ENCODE peak calls at places on chromosomes 5 and 9, in eight cellular contexts. O is GM23338, J is HepG2, W is upper lobe of left lung, U is HCT116, E is Panc1, M is K562, Y is GM12878. Z is an unnamed sample.

GRCh38 chr9:96344458-96345180 is 38.9 kb downstream of the SLC35D2 start:
- ATAC-seq in E (peak; percentile 49), M (peak; percentile 77), U (peak; percentile 35), W (peak; percentile 82), O (peak; percentile 77), Y (no peak), J (no peak), Z (peak; percentile 93)

GRCh38 chr5:118326496-118327045 is 661.8 kb downstream of the DTWD2 start:
- ATAC-seq in M (no peak), W (peak; percentile 42), E (peak; percentile 78), U (no peak), Y (no peak), O (no peak), J (no peak), Z (no peak)

GRCh38 chr5:109454726-109455505 is 45.1 kb upstream of the PJA2 start:
- ATAC-seq in J (no peak), Y (peak; percentile 20), O (no peak), E (no peak), U (no peak), M (no peak), W (peak; percentile 60), Z (peak; percentile 61)

GRCh38 chr5:77877516-77878070 is 101.5 kb upstream of the TBCA start:
- ATAC-seq in U (no peak), J (no peak), M (no peak), W (no peak), O (no peak), E (peak; percentile 56), Y (no peak), Z (no peak)

GRCh38 chr9:38127271-38127839 is 58.3 kb upstream of the SHB start:
- ATAC-seq in U (no peak), E (no peak), Y (peak; percentile 10), M (peak; percentile 34), W (no peak), J (no peak), O (no peak), Z (no peak)

GRCh38 chr5:58263291-58263690 is 196.6 kb downstream of the PLK2 start:
- ATAC-seq in U (no peak), J (no peak), E (no peak), M (no peak), Y (no peak), W (no peak), O (no peak), Z (no peak)

GRCh38 chr5:150461231-150461630 is 11.7 kb upstream of the RPS14 start:
- ATAC-seq in W (no peak), M (peak; percentile 61), U (no peak), O (peak; percentile 14), Y (peak; percentile 83), E (no peak), J (no peak), Z (no peak)

GRCh38 chr5:173795601-173796000 is 92.5 kb upstream of the CPEB4 start:
- ATAC-seq in W (no peak), U (no peak), E (no peak), J (peak; percentile 32), M (no peak), Y (no peak), O (no peak), Z (no peak)

GRCh38 chr9:117414220-117414905 is 494 bp downstream of the ASTN2 start:
- ATAC-seq in O (peak; percentile 30), Y (no peak), E (peak; percentile 77), J (peak; percentile 64), U (no peak), M (no peak), W (peak; percentile 42), Z (peak; percentile 42)

DNA sequence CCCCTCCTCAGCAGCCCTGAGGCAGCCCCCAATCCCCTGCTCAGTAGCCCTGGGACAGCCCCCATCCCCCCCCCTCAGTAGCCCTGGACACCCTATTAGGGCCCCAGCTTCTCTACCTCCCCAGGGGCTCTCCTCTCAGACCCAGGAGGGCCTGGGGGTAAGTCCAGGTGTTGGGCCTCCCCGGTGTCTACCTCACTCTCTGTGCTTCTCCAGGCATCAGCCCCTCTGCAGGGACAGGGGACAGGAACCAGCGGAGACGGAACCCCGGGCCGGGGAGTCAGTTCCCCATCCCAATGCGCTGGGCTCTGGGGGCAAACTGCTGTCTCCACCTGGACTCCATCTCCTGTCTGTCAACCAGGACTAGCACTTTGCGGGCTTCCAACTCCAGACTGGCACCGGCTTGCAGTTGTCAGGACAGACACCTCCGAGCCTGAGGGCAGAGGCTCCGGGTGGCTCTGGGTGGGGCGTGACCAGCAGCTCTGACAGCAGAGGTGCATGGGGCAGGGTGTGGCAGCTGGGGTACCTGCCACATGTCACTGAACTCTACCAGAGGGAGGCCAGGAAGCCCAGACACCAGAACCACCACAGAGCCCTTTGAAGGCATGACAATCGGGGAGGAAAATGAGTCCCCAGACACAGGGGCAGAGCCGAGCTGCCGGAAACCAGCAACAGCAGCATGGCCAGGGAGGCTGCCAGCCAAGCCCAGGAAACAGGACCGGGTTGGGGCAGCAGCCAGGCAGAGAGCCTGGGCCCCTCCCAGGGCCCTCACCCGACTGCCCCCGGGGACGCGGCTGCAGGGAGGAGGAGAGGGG is 17.7 kb upstream of the UBAC1 start:
- ATAC-seq in U (peak; percentile 19), W (peak; percentile 32), M (no peak), J (no peak), E (peak; percentile 65), Y (no peak), O (no peak), Z (peak; percentile 25)
- H3K4me1 ChIP-seq in U (no peaks in the 10 kb centered on the region), W (peaks cover 11% of the 10 kb centered on the region), M (peaks cover 5% of the 10 kb centered on the region), J (no peaks in the 10 kb centered on the region), E (peaks cover 9% of the 10 kb centered on the region), Y (no peaks in the 10 kb centered on the region), O (no peaks in the 10 kb centered on the region), Z (peaks cover 5% of the 10 kb centered on the region)

GRCh38 chr5:42988568-42988967 is 51.6 kb downstream of the ANXA2R start:
- ATAC-seq in J (no peak), W (no peak), E (no peak), Y (no peak), O (no peak), M (no peak), U (no peak), Z (no peak)

GRCh38 chr5:42982107-42982622 is 58.0 kb downstream of the ANXA2R start:
- ATAC-seq in J (peak; percentile 37), U (no peak), W (no peak), Y (no peak), E (no peak), M (peak; percentile 78), O (no peak), Z (no peak)

GRCh38 chr5:42984307-42984706 is 55.8 kb downstream of the ANXA2R start:
- ATAC-seq in O (no peak), U (no peak), E (no peak), J (no peak), W (no peak), Y (no peak), M (no peak), Z (no peak)

GRCh38 chr5:42989198-42989597 is 50.9 kb downstream of the ANXA2R start:
- ATAC-seq in W (no peak), Y (no peak), U (no peak), O (no peak), J (no peak), M (no peak), E (no peak), Z (no peak)

DNA sequence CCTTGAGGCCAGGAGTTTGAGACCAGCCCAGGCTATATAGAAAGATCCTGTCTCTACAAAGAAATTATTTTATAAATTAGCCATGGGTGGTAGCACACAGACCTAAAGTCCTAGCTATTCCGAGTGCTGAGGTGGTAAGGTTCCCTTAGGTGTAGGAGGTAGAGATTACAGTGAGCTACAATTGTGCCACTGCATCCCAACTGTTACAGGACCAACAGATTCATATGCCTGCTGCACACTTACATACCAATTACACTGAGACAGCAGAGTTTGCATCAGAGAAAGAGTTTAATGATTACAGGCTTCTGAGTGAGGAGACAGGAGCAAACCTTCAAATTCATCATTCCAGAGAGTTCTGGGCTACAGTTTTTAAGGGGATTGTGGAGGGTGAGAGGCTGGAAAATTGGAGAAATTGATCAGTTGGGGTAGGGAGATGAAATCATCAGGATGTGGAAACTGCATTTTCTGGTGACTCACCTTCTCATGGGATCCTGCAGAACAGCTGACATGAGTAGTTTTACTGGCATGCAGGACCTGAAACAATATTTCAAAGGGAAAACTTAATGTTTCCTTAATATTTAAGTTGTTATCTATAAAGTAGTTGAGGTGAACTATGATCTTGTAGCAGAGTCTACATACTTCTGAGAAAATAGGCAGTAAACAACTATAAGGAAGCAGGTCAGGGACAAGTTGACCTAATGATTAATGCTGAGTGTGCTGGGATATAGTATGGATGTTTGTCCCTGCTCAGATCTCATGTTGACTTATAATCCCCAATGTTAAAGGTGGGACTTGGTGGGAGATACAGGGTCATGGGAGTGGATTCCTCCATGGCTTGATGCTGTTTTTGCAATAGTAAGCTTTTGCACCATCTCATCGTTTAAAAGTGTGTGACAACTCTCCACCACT is 54.7 kb downstream of the ANXA2R start:
- ATAC-seq in U (peak; percentile 61), E (peak; percentile 59), M (no peak), Y (no peak), O (no peak), J (peak; percentile 33), W (peak; percentile 56), Z (no peak)
- TF ChIP-seq POLR2AphosphoS5 in U (no peak), E (no peak), M (no peak), Y (no peak), O (no peak), J (no peak), W (no peak), Z (no peak)

GRCh38 chr5:42499016-42499415 is 75.8 kb downstream of the GHR start:
- ATAC-seq in M (no peak), O (no peak), E (no peak), Y (no peak), W (no peak), J (no peak), U (no peak), Z (no peak)

GRCh38 chr5:42494414-42494813 is 71.2 kb downstream of the GHR start:
- ATAC-seq in J (no peak), W (no peak), U (no peak), E (no peak), M (no peak), Y (no peak), O (no peak), Z (no peak)

GRCh38 chr5:42495908-42496307 is 72.7 kb downstream of the GHR start:
- ATAC-seq in O (no peak), Y (no peak), U (no peak), E (no peak), J (no peak), M (no peak), W (no peak), Z (no peak)

GRCh38 chr5:42498000-42498399 is 74.8 kb downstream of the GHR start:
- ATAC-seq in J (no peak), W (no peak), E (no peak), U (no peak), M (no peak), O (peak; percentile 75), Y (no peak), Z (no peak)

GRCh38 chr5:42496397-42497156 is 73.3 kb downstream of the GHR start:
- ATAC-seq in W (no peak), J (no peak), E (no peak), U (no peak), O (no peak), M (no peak), Y (no peak), Z (no peak)
- H3K4me1 ChIP-seq in W (peaks cover 6% of the 10 kb centered on the region), J (no peaks in the 10 kb centered on the region), E (no peaks in the 10 kb centered on the region), U (no peaks in the 10 kb centered on the region), O (peaks cover 25% of the 10 kb centered on the region), M (no peaks in the 10 kb centered on the region), Y (no peaks in the 10 kb centered on the region), Z (peaks cover 3% of the 10 kb centered on the region)

DNA sequence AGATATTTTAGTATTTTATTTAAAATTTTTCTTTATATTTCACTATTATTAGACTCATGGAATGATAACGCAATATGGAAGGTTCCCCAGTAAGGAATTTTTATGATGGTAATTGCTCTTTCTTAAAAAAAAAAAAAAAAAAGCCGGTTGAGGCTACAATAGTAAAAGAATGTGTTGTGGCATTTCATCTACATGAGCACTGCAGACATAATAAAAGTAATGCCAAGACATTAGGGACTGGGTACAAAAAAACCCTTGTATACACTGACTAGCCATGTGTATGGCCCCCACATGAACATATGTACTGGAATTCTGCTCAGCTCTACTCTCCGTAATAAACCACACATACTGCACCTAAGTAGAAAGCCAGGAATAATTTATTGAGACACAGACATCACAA is 218.4 kb downstream of the ADAMTS6 start:
- ATAC-seq in Y (no peak), W (no peak), J (no peak), U (no peak), E (no peak), O (no peak), M (no peak), Z (no peak)
- TF ChIP-seq POLR2AphosphoS5 in Y (no peak), W (no peak), J (no peak), U (no peak), E (no peak), O (no peak), M (no peak), Z (no peak)

Z was measured in gastroesophageal sphincter.